ENCODE peak calls at places on chromosome 19, in five cellular contexts. Q is naive thymus-derived CD4-positive, alpha-beta T cell; L is psoas muscle; W is colonic mucosa; V is CD4-positive, alpha-beta memory T cell. B is an unnamed sample. For H3K4me1, H3K27me3 and H3K9me3, the result is how much of the 10 kb centered on the place peaks cover.

GRCh38 chr19:30752876-30753275 is 380.7 kb downstream of the ZNF536 start:
- DNase-seq in Q (no peak), L (no peak), W (no peak), V (no peak), B (no peak)

GRCh38 chr19:50548191-50549058 is 19.8 kb downstream of the LRRC4B start:
- DNase-seq in Q (no peak), L (no peak), W (no peak), V (no peak), B (no peak)

GRCh38 chr19:16327501-16327900 is 2.9 kb downstream of the KLF2 start:
- DNase-seq in Q (peak), L (no peak), W (no peak), V (no peak), B (no peak)

GRCh38 chr19:2014731-2015610 is 543 bp downstream of the BTBD2 start:
- DNase-seq in Q (no peak), L (no peak), W (no peak), V (no peak), B (no peak)

GRCh38 chr19:28394705-28395104 is 818.2 kb downstream of the UQCRFS1 start:
- DNase-seq in Q (no peak), L (no peak), W (no peak), V (no peak), B (no peak)

GRCh38 chr19:12126707-12127106 is 13.4 kb downstream of the ZNF20 start:
- DNase-seq in Q (no peak), L (no peak), W (peak), V (no peak), B (no peak)

GRCh38 chr19:15298847-15299567 is 33.3 kb downstream of the BRD4 start:
- DNase-seq in Q (no peak), L (no peak), W (no peak), V (no peak), B (no peak)

GRCh38 chr19:14563590-14563926 is 8.3 kb downstream of the NDUFB7 start:
- DNase-seq in Q (no peak), L (peak), W (no peak), V (no peak), B (no peak)

GRCh38 chr19:591099-591958 is 1.6 kb downstream of the HCN2 start:
- DNase-seq in Q (no peak), L (no peak), W (no peak), V (no peak), B (no peak)

GRCh38 chr19:36420961-36421748 is 2.7 kb upstream of the ZFP82 start:
- DNase-seq in Q (no peak), L (no peak), W (peak), V (no peak), B (no peak)
- H3K4me1 ChIP-seq in Q (under half), L (under half), W (under half), V (under half), B (under half)

GRCh38 chr19:49430678-49431329 is 5.6 kb downstream of the GFY start:
- DNase-seq in Q (no peak), L (no peak), W (no peak), V (no peak), B (no peak)

GRCh38 chr19:49428547-49429451 is 3.6 kb downstream of the GFY start:
- DNase-seq in Q (no peak), L (no peak), W (no peak), V (peak), B (no peak)

GRCh38 chr19:49432141-49433073 is 7.2 kb downstream of the GFY start:
- DNase-seq in Q (peak), L (no peak), W (peak), V (peak), B (no peak)

GRCh38 chr19:49431330-49431749 is 6.2 kb downstream of the GFY start:
- DNase-seq in Q (no peak), L (no peak), W (no peak), V (no peak), B (no peak)

DNA sequence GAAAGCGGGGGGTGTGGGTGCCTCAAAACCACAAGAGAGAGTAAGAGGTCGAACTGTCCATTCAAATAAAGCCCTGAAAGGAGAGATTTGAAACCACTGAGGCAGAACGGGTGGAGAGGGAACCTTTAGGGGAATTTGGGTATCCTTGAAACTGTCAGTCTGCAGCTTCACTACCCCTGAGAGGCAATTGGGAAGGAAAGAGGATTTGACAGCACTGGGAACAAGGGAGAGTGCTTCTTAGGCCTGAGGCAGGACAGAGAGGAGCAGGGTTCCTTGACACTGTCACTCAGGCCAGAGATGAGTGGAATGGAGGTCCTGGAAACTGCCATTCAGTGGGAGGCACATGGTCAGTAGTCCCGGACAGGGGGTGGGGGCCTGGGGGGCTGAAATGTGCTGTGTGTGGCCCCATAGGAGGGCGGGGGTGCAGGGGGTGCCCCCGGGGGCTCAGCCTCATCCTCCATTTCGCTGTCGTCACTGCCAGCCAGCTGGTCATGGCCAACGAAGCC is 5.0 kb downstream of the GFY start:
- DNase-seq in Q (no peak), L (no peak), W (no peak), V (peak), B (no peak)
- H3K27me3 ChIP-seq in Q (under half), L (half or more), W (half or more), V (half or more), B (half or more)

GRCh38 chr19:52391135-52391534 is 6.5 kb upstream of the ZNF528 start:
- DNase-seq in Q (no peak), L (no peak), W (no peak), V (no peak), B (no peak)
- H3K9me3 ChIP-seq in Q (under half), L (under half), W (under half), V (under half), B (under half)

DNA sequence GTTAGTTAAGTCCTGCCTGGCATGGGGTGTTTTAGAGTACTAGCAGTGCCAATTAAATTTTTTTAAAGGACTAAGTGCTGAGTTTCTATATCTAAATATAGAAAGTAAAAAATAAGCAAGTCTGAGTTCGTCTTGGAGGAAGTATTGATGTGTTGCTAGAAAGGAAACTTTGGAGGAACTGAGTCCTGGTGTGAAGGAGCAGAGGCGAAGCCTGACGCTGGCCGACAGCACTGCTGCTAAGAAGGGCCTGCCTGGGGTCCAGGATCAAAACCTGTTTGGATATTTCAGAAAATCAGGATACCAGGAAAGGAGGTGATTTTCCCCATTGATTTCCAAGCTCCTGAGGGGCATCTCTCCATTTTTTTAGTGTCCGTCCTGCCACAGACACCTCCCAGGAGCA is 38.3 kb upstream of the NPAS1 start:
- DNase-seq in Q (no peak), L (peak), W (no peak), V (no peak), B (no peak)
- H3K4me1 ChIP-seq in Q (under half), L (half or more), W (under half), V (under half), B (under half)